ENCODE peak calls at places on chromosomes 4 and X, in eight cellular contexts. B is astrocyte; D is BE2C; X is activated T-helper 1 cell treated with anti-CD3 and anti-CD28 coated beads, Interleukin-2, amount 50 U/mL, for 16 hours; R is OCI-LY7; Y is CD8-positive, alpha-beta T cell; U is HCT116; Z is aorta. A is an unnamed sample.

GRCh38 chrX:129961180-129962083 is 21.0 kb upstream of the BCORL1 start:
- DNase-seq in B (no peak), D (peak; percentile 51), X (peak; percentile 52), R (peak; percentile 88), Y (peak; percentile 79), U (peak; percentile 12), Z (peak; percentile 66), A (peak; percentile 64)

GRCh38 chr4:83150563-83151330 is 36.2 kb upstream of the PLAC8 start:
- DNase-seq in B (peak; percentile 32), D (no peak), X (no peak), R (no peak), Y (no peak), U (no peak), Z (no peak), A (no peak)

GRCh38 chr4:89598602-89599001 is 238.4 kb downstream of the SNCA start:
- DNase-seq in B (no peak), D (no peak), X (no peak), R (peak; percentile 5), Y (no peak), U (peak; percentile 26), Z (no peak), A (no peak)

GRCh38 chr4:101864660-101865059 is 74.1 kb downstream of the BANK1 start:
- DNase-seq in B (no peak), D (no peak), X (no peak), R (no peak), Y (no peak), U (no peak), Z (no peak), A (no peak)

GRCh38 chrX:670596-670995 is 40.0 kb downstream of the SHOX start:
- DNase-seq in B (no peak), D (no peak), X (no peak), R (no peak), Y (no peak), U (no peak), Z (no peak), A (no peak)

GRCh38 chr4:124529131-124529530 is 183.4 kb downstream of the ANKRD50 start:
- DNase-seq in B (no peak), D (no peak), X (no peak), R (no peak), Y (no peak), U (no peak), Z (no peak), A (no peak)

GRCh38 chr4:114758066-114758465 is 159.5 kb downstream of the UGT8 start:
- DNase-seq in B (no peak), D (no peak), X (no peak), R (no peak), Y (no peak), U (no peak), Z (no peak), A (no peak)

GRCh38 chrX:68415289-68415688 is 18.0 kb downstream of the OPHN1 start:
- DNase-seq in B (peak; percentile 79), D (no peak), X (no peak), R (no peak), Y (no peak), U (no peak), Z (peak; percentile 70), A (no peak)

GRCh38 chrX:150569155-150569477 is 695 bp downstream of the MTM1 start:
- DNase-seq in B (peak; percentile 14), D (no peak), X (no peak), R (peak; percentile 41), Y (peak; percentile 65), U (no peak), Z (peak; percentile 63), A (no peak)

GRCh38 chr4:126445596-126445995 is 1130.8 kb downstream of the FAT4 start:
- DNase-seq in B (no peak), D (no peak), X (no peak), R (no peak), Y (no peak), U (no peak), Z (no peak), A (no peak)

GRCh38 chr4:21013501-21013900 is 313.2 kb downstream of the PACRGL start:
- DNase-seq in B (no peak), D (no peak), X (no peak), R (no peak), Y (no peak), U (no peak), Z (no peak), A (no peak)

GRCh38 chr4:99610605-99611172 is 36.1 kb downstream of the MTTP start:
- DNase-seq in B (peak; percentile 18), D (no peak), X (no peak), R (no peak), Y (no peak), U (no peak), Z (peak; percentile 66), A (no peak)

GRCh38 chr4:104490770-104491395 is 3.8 kb downstream of the CXXC4 start:
- DNase-seq in B (peak; percentile 43), D (peak; percentile 95), X (peak; percentile 19), R (peak; percentile 3), Y (peak; percentile 66), U (no peak), Z (peak; percentile 78), A (peak; percentile 87)

GRCh38 chr4:31081375-31081774 is 361.2 kb downstream of the PCDH7 start:
- DNase-seq in B (peak; percentile 78), D (no peak), X (no peak), R (no peak), Y (no peak), U (no peak), Z (no peak), A (no peak)

GRCh38 chr4:13524504-13525243 is 19.6 kb downstream of the NKX3-2 start:
- DNase-seq in B (peak; percentile 58), D (no peak), X (no peak), R (no peak), Y (no peak), U (no peak), Z (no peak), A (no peak)

GRCh38 chr4:52658671-52659015 is 458 bp downstream of the USP46 start:
- DNase-seq in B (no peak), D (no peak), X (no peak), R (peak; percentile 39), Y (no peak), U (no peak), Z (no peak), A (peak; percentile 66)

A was measured in sigmoid colon.